ENCODE peak calls at places on chromosome 2, in six cellular contexts. One of them, this sample, is unnamed.

GRCh38 chr2:108786008-108786353 is 590 bp upstream of the CCDC138 start:
- DNase-seq in DMS79: no peak
- DNase-seq in MV-4-11: no peak
- DNase-seq in A172: no peak
- DNase-seq in ureter: no peak
- DNase-seq in SW480: peak; percentile 18
- DNase-seq in this sample: no peak

GRCh38 chr2:140509765-140510164 is 1621.1 kb downstream of the LRP1B start:
- DNase-seq in DMS79: no peak
- DNase-seq in MV-4-11: no peak
- DNase-seq in A172: no peak
- DNase-seq in ureter: no peak
- DNase-seq in SW480: no peak
- DNase-seq in this sample: no peak

GRCh38 chr2:113370478-113371091 is 66.9 kb upstream of the ZNG1B start:
- DNase-seq in DMS79: no peak
- DNase-seq in MV-4-11: no peak
- DNase-seq in A172: peak; percentile 86
- DNase-seq in ureter: peak; percentile 78
- DNase-seq in SW480: peak; percentile 89
- DNase-seq in this sample: peak; percentile 78

GRCh38 chr2:202660796-202661195 is 26.0 kb downstream of the FAM117B start:
- DNase-seq in DMS79: no peak
- DNase-seq in MV-4-11: no peak
- DNase-seq in A172: no peak
- DNase-seq in ureter: no peak
- DNase-seq in SW480: no peak
- DNase-seq in this sample: no peak

GRCh38 chr2:223414646-223415045 is 187.5 kb downstream of the SCG2 start:
- DNase-seq in DMS79: no peak
- DNase-seq in MV-4-11: no peak
- DNase-seq in A172: no peak
- DNase-seq in ureter: peak; percentile 53
- DNase-seq in SW480: no peak
- DNase-seq in this sample: no peak

GRCh38 chr2:71456617-71457016 is 3.3 kb downstream of the DYSF start:
- DNase-seq in DMS79: no peak
- DNase-seq in MV-4-11: no peak
- DNase-seq in A172: no peak
- DNase-seq in ureter: no peak
- DNase-seq in SW480: no peak
- DNase-seq in this sample: no peak

GRCh38 chr2:62586981-62587380 is 81.0 kb upstream of the TMEM17 start:
- DNase-seq in DMS79: no peak
- DNase-seq in MV-4-11: peak; percentile 77
- DNase-seq in A172: peak; percentile 70
- DNase-seq in ureter: no peak
- DNase-seq in SW480: no peak
- DNase-seq in this sample: peak; percentile 42

GRCh38 chr2:220696280-220696669 is 875.8 kb downstream of the EPHA4 start:
- DNase-seq in DMS79: no peak
- DNase-seq in MV-4-11: no peak
- DNase-seq in A172: no peak
- DNase-seq in ureter: no peak
- DNase-seq in SW480: no peak
- DNase-seq in this sample: no peak

GRCh38 chr2:23564618-23564967 is 179.6 kb downstream of the KLHL29 start:
- DNase-seq in DMS79: no peak
- DNase-seq in MV-4-11: no peak
- DNase-seq in A172: no peak
- DNase-seq in ureter: no peak
- DNase-seq in SW480: no peak
- DNase-seq in this sample: peak; percentile 48

GRCh38 chr2:45353879-45354278 is 257.2 kb downstream of the SRBD1 start:
- DNase-seq in DMS79: no peak
- DNase-seq in MV-4-11: no peak
- DNase-seq in A172: peak; percentile 88
- DNase-seq in ureter: no peak
- DNase-seq in SW480: peak; percentile 18
- DNase-seq in this sample: peak; percentile 89

GRCh38 chr2:168912466-168913170 is 11.5 kb downstream of the G6PC2 start:
- DNase-seq in DMS79: no peak
- DNase-seq in MV-4-11: no peak
- DNase-seq in A172: no peak
- DNase-seq in ureter: no peak
- DNase-seq in SW480: no peak
- DNase-seq in this sample: peak; percentile 48

GRCh38 chr2:2331905-2332280 is 818 bp upstream of the MYT1L start:
- DNase-seq in DMS79: peak; percentile 84
- DNase-seq in MV-4-11: no peak
- DNase-seq in A172: no peak
- DNase-seq in ureter: no peak
- DNase-seq in SW480: no peak
- DNase-seq in this sample: peak; percentile 74

GRCh38 chr2:137000790-137001189 is 235.4 kb downstream of the THSD7B start:
- DNase-seq in DMS79: peak; percentile 94
- DNase-seq in MV-4-11: no peak
- DNase-seq in A172: no peak
- DNase-seq in ureter: no peak
- DNase-seq in SW480: no peak
- DNase-seq in this sample: no peak

GRCh38 chr2:195495966-195496365 is 161.1 kb upstream of the SLC39A10 start:
- DNase-seq in DMS79: no peak
- DNase-seq in MV-4-11: no peak
- DNase-seq in A172: no peak
- DNase-seq in ureter: no peak
- DNase-seq in SW480: no peak
- DNase-seq in this sample: no peak

GRCh38 chr2:204608261-204608660 is 63.0 kb downstream of the PARD3B start:
- DNase-seq in DMS79: no peak
- DNase-seq in MV-4-11: no peak
- DNase-seq in A172: no peak
- DNase-seq in ureter: no peak
- DNase-seq in SW480: no peak
- DNase-seq in this sample: no peak

GRCh38 chr2:64837925-64838641 is 151.1 kb upstream of the SLC1A4 start:
- DNase-seq in DMS79: no peak
- DNase-seq in MV-4-11: peak; percentile 60
- DNase-seq in A172: peak; percentile 74
- DNase-seq in ureter: no peak
- DNase-seq in SW480: peak; percentile 73
- DNase-seq in this sample: peak; percentile 83

GRCh38 chr2:197706839-197707207 is 1.7 kb downstream of the MARS2 start:
- DNase-seq in DMS79: no peak
- DNase-seq in MV-4-11: no peak
- DNase-seq in A172: no peak
- DNase-seq in ureter: no peak
- DNase-seq in SW480: no peak
- DNase-seq in this sample: no peak

GRCh38 chr2:133993160-133993559 is 260.7 kb upstream of the MGAT5 start:
- DNase-seq in DMS79: no peak
- DNase-seq in MV-4-11: no peak
- DNase-seq in A172: no peak
- DNase-seq in ureter: no peak
- DNase-seq in SW480: no peak
- DNase-seq in this sample: no peak

GRCh38 chr2:74345272-74345943 is 2.2 kb upstream of the SLC4A5 start:
- DNase-seq in DMS79: no peak
- DNase-seq in MV-4-11: no peak
- DNase-seq in A172: no peak
- DNase-seq in ureter: no peak
- DNase-seq in SW480: no peak
- DNase-seq in this sample: no peak

GRCh38 chr2:208509586-208509985 is 103.0 kb downstream of the PTH2R start:
- DNase-seq in DMS79: no peak
- DNase-seq in MV-4-11: no peak
- DNase-seq in A172: no peak
- DNase-seq in ureter: no peak
- DNase-seq in SW480: no peak
- DNase-seq in this sample: no peak

GRCh38 chr2:211745295-211746097 is 793.1 kb downstream of the ERBB4 start:
- DNase-seq in DMS79: peak; percentile 6
- DNase-seq in MV-4-11: peak; percentile 50
- DNase-seq in A172: peak; percentile 67
- DNase-seq in ureter: peak; percentile 53
- DNase-seq in SW480: peak; percentile 68
- DNase-seq in this sample: peak; percentile 45

GRCh38 chr2:211093743-211094303 is 537.4 kb downstream of the CPS1 start:
- DNase-seq in DMS79: no peak
- DNase-seq in MV-4-11: no peak
- DNase-seq in A172: peak; percentile 26
- DNase-seq in ureter: no peak
- DNase-seq in SW480: peak; percentile 17
- DNase-seq in this sample: no peak

GRCh38 chr2:69798909-69799526 is 30.4 kb upstream of the GMCL1 start:
- DNase-seq in DMS79: no peak
- DNase-seq in MV-4-11: no peak
- DNase-seq in A172: peak; percentile 94
- DNase-seq in ureter: no peak
- DNase-seq in SW480: no peak
- DNase-seq in this sample: peak; percentile 86

GRCh38 chr2:152453129-152453642 is 118.2 kb downstream of the FMNL2 start:
- DNase-seq in DMS79: no peak
- DNase-seq in MV-4-11: no peak
- DNase-seq in A172: no peak
- DNase-seq in ureter: no peak
- DNase-seq in SW480: no peak
- DNase-seq in this sample: no peak

GRCh38 chr2:128447538-128447885 is 128.8 kb upstream of the HS6ST1 start:
- DNase-seq in DMS79: no peak
- DNase-seq in MV-4-11: no peak
- DNase-seq in A172: no peak
- DNase-seq in ureter: peak; percentile 17
- DNase-seq in SW480: no peak
- DNase-seq in this sample: no peak

GRCh38 chr2:207722773-207723424 is 11.5 kb downstream of the CCNYL1 start:
- DNase-seq in DMS79: no peak
- DNase-seq in MV-4-11: no peak
- DNase-seq in A172: no peak
- DNase-seq in ureter: no peak
- DNase-seq in SW480: no peak
- DNase-seq in this sample: no peak

GRCh38 chr2:29367986-29368677 is 252.9 kb downstream of the CLIP4 start:
- DNase-seq in DMS79: no peak
- DNase-seq in MV-4-11: no peak
- DNase-seq in A172: no peak
- DNase-seq in ureter: no peak
- DNase-seq in SW480: no peak
- DNase-seq in this sample: no peak

GRCh38 chr2:241035818-241036396 is 37.5 kb downstream of the SNED1 start:
- DNase-seq in DMS79: no peak
- DNase-seq in MV-4-11: no peak
- DNase-seq in A172: no peak
- DNase-seq in ureter: no peak
- DNase-seq in SW480: no peak
- DNase-seq in this sample: no peak

GRCh38 chr2:10900216-10901109 is 11.3 kb upstream of the KCNF1 start:
- DNase-seq in DMS79: no peak
- DNase-seq in MV-4-11: peak; percentile 82
- DNase-seq in A172: peak; percentile 25
- DNase-seq in ureter: no peak
- DNase-seq in SW480: peak; percentile 48
- DNase-seq in this sample: peak; percentile 34